ENCODE peak calls at places on chromosomes 4 and X, in seven cellular contexts. One of them, this sample, is unnamed.

GRCh38 chr4:51885371-51885770 is 42.4 kb downstream of the DCUN1D4 start:
- DNase-seq in left cardiac atrium: no peak
- DNase-seq in NCI-H774: no peak
- DNase-seq in cardiac muscle cell: peak; percentile 44
- DNase-seq in glutamatergic neuron: no peak
- DNase-seq in DMS 273 treated with DMSO at 0.1 percent for 48 hours: peak; percentile 0
- DNase-seq in astrocyte of the spinal cord: peak; percentile 28
- DNase-seq in this sample: no peak

GRCh38 chrX:2316534-2316933 is 184.2 kb downstream of the DHRSX start:
- DNase-seq in left cardiac atrium: no peak
- DNase-seq in NCI-H774: no peak
- DNase-seq in cardiac muscle cell: no peak
- DNase-seq in glutamatergic neuron: no peak
- DNase-seq in DMS 273 treated with DMSO at 0.1 percent for 48 hours: no peak
- DNase-seq in astrocyte of the spinal cord: no peak
- DNase-seq in this sample: no peak

GRCh38 chrX:72467171-72467570 is 105.5 kb downstream of the HDAC8 start:
- DNase-seq in left cardiac atrium: no peak
- DNase-seq in NCI-H774: no peak
- DNase-seq in cardiac muscle cell: no peak
- DNase-seq in glutamatergic neuron: no peak
- DNase-seq in DMS 273 treated with DMSO at 0.1 percent for 48 hours: no peak
- DNase-seq in astrocyte of the spinal cord: no peak
- DNase-seq in this sample: no peak

GRCh38 chrX:154714925-154715324 is 36.0 kb downstream of the GAB3 start:
- DNase-seq in left cardiac atrium: no peak
- DNase-seq in NCI-H774: peak; percentile 11
- DNase-seq in cardiac muscle cell: peak; percentile 67
- DNase-seq in glutamatergic neuron: peak; percentile 29
- DNase-seq in DMS 273 treated with DMSO at 0.1 percent for 48 hours: peak; percentile 25
- DNase-seq in astrocyte of the spinal cord: peak; percentile 56
- DNase-seq in this sample: peak; percentile 27

GRCh38 chr4:65007841-65008439 is 598.7 kb upstream of the TECRL start:
- DNase-seq in left cardiac atrium: no peak
- DNase-seq in NCI-H774: no peak
- DNase-seq in cardiac muscle cell: peak; percentile 42
- DNase-seq in glutamatergic neuron: no peak
- DNase-seq in DMS 273 treated with DMSO at 0.1 percent for 48 hours: no peak
- DNase-seq in astrocyte of the spinal cord: peak; percentile 66
- DNase-seq in this sample: peak; percentile 48

GRCh38 chrX:81338924-81339323 is 137.0 kb downstream of the SH3BGRL start:
- DNase-seq in left cardiac atrium: no peak
- DNase-seq in NCI-H774: no peak
- DNase-seq in cardiac muscle cell: no peak
- DNase-seq in glutamatergic neuron: no peak
- DNase-seq in DMS 273 treated with DMSO at 0.1 percent for 48 hours: no peak
- DNase-seq in astrocyte of the spinal cord: no peak
- DNase-seq in this sample: no peak

GRCh38 chrX:39017062-39017461 is 215.8 kb downstream of the MID1IP1 start:
- DNase-seq in left cardiac atrium: no peak
- DNase-seq in NCI-H774: no peak
- DNase-seq in cardiac muscle cell: no peak
- DNase-seq in glutamatergic neuron: no peak
- DNase-seq in DMS 273 treated with DMSO at 0.1 percent for 48 hours: no peak
- DNase-seq in astrocyte of the spinal cord: no peak
- DNase-seq in this sample: no peak

GRCh38 chrX:2483398-2483797 is 17.4 kb downstream of the DHRSX start:
- DNase-seq in left cardiac atrium: no peak
- DNase-seq in NCI-H774: no peak
- DNase-seq in cardiac muscle cell: no peak
- DNase-seq in glutamatergic neuron: no peak
- DNase-seq in DMS 273 treated with DMSO at 0.1 percent for 48 hours: no peak
- DNase-seq in astrocyte of the spinal cord: no peak
- DNase-seq in this sample: no peak

GRCh38 chr4:139176299-139177048 is 544 bp downstream of the ELF2 start:
- DNase-seq in left cardiac atrium: peak; percentile 89
- DNase-seq in NCI-H774: peak; percentile 34
- DNase-seq in cardiac muscle cell: peak; percentile 81
- DNase-seq in glutamatergic neuron: peak; percentile 86
- DNase-seq in DMS 273 treated with DMSO at 0.1 percent for 48 hours: no peak
- DNase-seq in astrocyte of the spinal cord: peak; percentile 85
- DNase-seq in this sample: peak; percentile 86

GRCh38 chr4:107740950-107741701 is 21.1 kb upstream of the PAPSS1 start:
- DNase-seq in left cardiac atrium: peak; percentile 65
- DNase-seq in NCI-H774: no peak
- DNase-seq in cardiac muscle cell: peak; percentile 93
- DNase-seq in glutamatergic neuron: no peak
- DNase-seq in DMS 273 treated with DMSO at 0.1 percent for 48 hours: no peak
- DNase-seq in astrocyte of the spinal cord: peak; percentile 69
- DNase-seq in this sample: peak; percentile 24

GRCh38 chrX:136146614-136147319 is 566 bp upstream of the FHL1 start:
- DNase-seq in left cardiac atrium: peak; percentile 50
- DNase-seq in NCI-H774: peak; percentile 4
- DNase-seq in cardiac muscle cell: no peak
- DNase-seq in glutamatergic neuron: peak; percentile 68
- DNase-seq in DMS 273 treated with DMSO at 0.1 percent for 48 hours: no peak
- DNase-seq in astrocyte of the spinal cord: no peak
- DNase-seq in this sample: peak; percentile 58

GRCh38 chr4:3303445-3303824 is 10.6 kb downstream of the RGS12 start:
- DNase-seq in left cardiac atrium: no peak
- DNase-seq in NCI-H774: no peak
- DNase-seq in cardiac muscle cell: no peak
- DNase-seq in glutamatergic neuron: no peak
- DNase-seq in DMS 273 treated with DMSO at 0.1 percent for 48 hours: no peak
- DNase-seq in astrocyte of the spinal cord: no peak
- DNase-seq in this sample: no peak

GRCh38 chr4:165288639-165289428 is 38.6 kb upstream of the MSMO1 start:
- DNase-seq in left cardiac atrium: no peak
- DNase-seq in NCI-H774: no peak
- DNase-seq in cardiac muscle cell: peak; percentile 86
- DNase-seq in glutamatergic neuron: no peak
- DNase-seq in DMS 273 treated with DMSO at 0.1 percent for 48 hours: no peak
- DNase-seq in astrocyte of the spinal cord: peak; percentile 69
- DNase-seq in this sample: no peak

GRCh38 chrX:96684339-96685204 is at the start of gene DIAPH2:
- DNase-seq in left cardiac atrium: peak; percentile 82
- DNase-seq in NCI-H774: peak; percentile 44
- DNase-seq in cardiac muscle cell: peak; percentile 87
- DNase-seq in glutamatergic neuron: peak; percentile 72
- DNase-seq in DMS 273 treated with DMSO at 0.1 percent for 48 hours: peak; percentile 64
- DNase-seq in astrocyte of the spinal cord: peak; percentile 76
- DNase-seq in this sample: peak; percentile 8

GRCh38 chrX:65744965-65745364 is 77.5 kb downstream of the MSN start:
- DNase-seq in left cardiac atrium: no peak
- DNase-seq in NCI-H774: no peak
- DNase-seq in cardiac muscle cell: peak; percentile 81
- DNase-seq in glutamatergic neuron: no peak
- DNase-seq in DMS 273 treated with DMSO at 0.1 percent for 48 hours: no peak
- DNase-seq in astrocyte of the spinal cord: no peak
- DNase-seq in this sample: no peak

GRCh38 chr4:132015321-132015720 is 1133.8 kb upstream of the PCDH10 start:
- DNase-seq in left cardiac atrium: no peak
- DNase-seq in NCI-H774: no peak
- DNase-seq in cardiac muscle cell: no peak
- DNase-seq in glutamatergic neuron: no peak
- DNase-seq in DMS 273 treated with DMSO at 0.1 percent for 48 hours: no peak
- DNase-seq in astrocyte of the spinal cord: no peak
- DNase-seq in this sample: no peak

GRCh38 chrX:13646154-13646549 is 6.8 kb upstream of the TCEANC start:
- DNase-seq in left cardiac atrium: peak; percentile 66
- DNase-seq in NCI-H774: peak; percentile 13
- DNase-seq in cardiac muscle cell: peak; percentile 75
- DNase-seq in glutamatergic neuron: peak; percentile 61
- DNase-seq in DMS 273 treated with DMSO at 0.1 percent for 48 hours: peak; percentile 8
- DNase-seq in astrocyte of the spinal cord: peak; percentile 57
- DNase-seq in this sample: peak; percentile 62

GRCh38 chr4:152166567-152166966 is 369.3 kb downstream of the FBXW7 start:
- DNase-seq in left cardiac atrium: no peak
- DNase-seq in NCI-H774: no peak
- DNase-seq in cardiac muscle cell: peak; percentile 19
- DNase-seq in glutamatergic neuron: no peak
- DNase-seq in DMS 273 treated with DMSO at 0.1 percent for 48 hours: no peak
- DNase-seq in astrocyte of the spinal cord: no peak
- DNase-seq in this sample: no peak

GRCh38 chrX:16659326-16659725 is 9.4 kb downstream of the S100G start:
- DNase-seq in left cardiac atrium: no peak
- DNase-seq in NCI-H774: no peak
- DNase-seq in cardiac muscle cell: no peak
- DNase-seq in glutamatergic neuron: no peak
- DNase-seq in DMS 273 treated with DMSO at 0.1 percent for 48 hours: no peak
- DNase-seq in astrocyte of the spinal cord: no peak
- DNase-seq in this sample: no peak

GRCh38 chr4:159178147-159178541 is 75.3 kb downstream of the RAPGEF2 start:
- DNase-seq in left cardiac atrium: no peak
- DNase-seq in NCI-H774: no peak
- DNase-seq in cardiac muscle cell: peak; percentile 68
- DNase-seq in glutamatergic neuron: no peak
- DNase-seq in DMS 273 treated with DMSO at 0.1 percent for 48 hours: no peak
- DNase-seq in astrocyte of the spinal cord: peak; percentile 35
- DNase-seq in this sample: no peak

GRCh38 chr4:102342404-102343074 is 2.7 kb downstream of the SLC39A8 start:
- DNase-seq in left cardiac atrium: no peak
- DNase-seq in NCI-H774: no peak
- DNase-seq in cardiac muscle cell: no peak
- DNase-seq in glutamatergic neuron: no peak
- DNase-seq in DMS 273 treated with DMSO at 0.1 percent for 48 hours: no peak
- DNase-seq in astrocyte of the spinal cord: no peak
- DNase-seq in this sample: no peak

GRCh38 chrX:134669378-134670098 is 11.3 kb upstream of the PLAC1 start:
- DNase-seq in left cardiac atrium: peak; percentile 31
- DNase-seq in NCI-H774: no peak
- DNase-seq in cardiac muscle cell: peak; percentile 90
- DNase-seq in glutamatergic neuron: no peak
- DNase-seq in DMS 273 treated with DMSO at 0.1 percent for 48 hours: no peak
- DNase-seq in astrocyte of the spinal cord: peak; percentile 81
- DNase-seq in this sample: no peak

GRCh38 chr4:156771171-156771837 is 200.3 kb downstream of the PDGFC start:
- DNase-seq in left cardiac atrium: no peak
- DNase-seq in NCI-H774: peak; percentile 1
- DNase-seq in cardiac muscle cell: peak; percentile 67
- DNase-seq in glutamatergic neuron: no peak
- DNase-seq in DMS 273 treated with DMSO at 0.1 percent for 48 hours: peak; percentile 93
- DNase-seq in astrocyte of the spinal cord: peak; percentile 78
- DNase-seq in this sample: no peak

GRCh38 chr4:15851969-15852368 is 73.8 kb downstream of the CD38 start:
- DNase-seq in left cardiac atrium: no peak
- DNase-seq in NCI-H774: no peak
- DNase-seq in cardiac muscle cell: no peak
- DNase-seq in glutamatergic neuron: no peak
- DNase-seq in DMS 273 treated with DMSO at 0.1 percent for 48 hours: no peak
- DNase-seq in astrocyte of the spinal cord: no peak
- DNase-seq in this sample: no peak

GRCh38 chrX:17414839-17415238 is 39.8 kb downstream of the NHS start:
- DNase-seq in left cardiac atrium: peak; percentile 47
- DNase-seq in NCI-H774: no peak
- DNase-seq in cardiac muscle cell: no peak
- DNase-seq in glutamatergic neuron: peak; percentile 25
- DNase-seq in DMS 273 treated with DMSO at 0.1 percent for 48 hours: no peak
- DNase-seq in astrocyte of the spinal cord: no peak
- DNase-seq in this sample: peak; percentile 31

GRCh38 chr4:100995671-100996070 is 351.7 kb downstream of the PPP3CA start:
- DNase-seq in left cardiac atrium: no peak
- DNase-seq in NCI-H774: no peak
- DNase-seq in cardiac muscle cell: no peak
- DNase-seq in glutamatergic neuron: no peak
- DNase-seq in DMS 273 treated with DMSO at 0.1 percent for 48 hours: no peak
- DNase-seq in astrocyte of the spinal cord: no peak
- DNase-seq in this sample: no peak

GRCh38 chr4:57061395-57061794 is 48.8 kb downstream of the IGFBP7 start:
- DNase-seq in left cardiac atrium: no peak
- DNase-seq in NCI-H774: no peak
- DNase-seq in cardiac muscle cell: peak; percentile 73
- DNase-seq in glutamatergic neuron: no peak
- DNase-seq in DMS 273 treated with DMSO at 0.1 percent for 48 hours: no peak
- DNase-seq in astrocyte of the spinal cord: no peak
- DNase-seq in this sample: no peak

GRCh38 chrX:17295788-17296187 is 79.2 kb upstream of the NHS start:
- DNase-seq in left cardiac atrium: no peak
- DNase-seq in NCI-H774: no peak
- DNase-seq in cardiac muscle cell: no peak
- DNase-seq in glutamatergic neuron: no peak
- DNase-seq in DMS 273 treated with DMSO at 0.1 percent for 48 hours: no peak
- DNase-seq in astrocyte of the spinal cord: no peak
- DNase-seq in this sample: no peak

GRCh38 chr4:70992354-70992753 is 1.1 kb upstream of the DCK start:
- DNase-seq in left cardiac atrium: no peak
- DNase-seq in NCI-H774: peak; percentile 14
- DNase-seq in cardiac muscle cell: no peak
- DNase-seq in glutamatergic neuron: no peak
- DNase-seq in DMS 273 treated with DMSO at 0.1 percent for 48 hours: no peak
- DNase-seq in astrocyte of the spinal cord: no peak
- DNase-seq in this sample: no peak

GRCh38 chr4:188161167-188161566 is 21.9 kb downstream of the TRIML1 start:
- DNase-seq in left cardiac atrium: no peak
- DNase-seq in NCI-H774: no peak
- DNase-seq in cardiac muscle cell: no peak
- DNase-seq in glutamatergic neuron: peak; percentile 29
- DNase-seq in DMS 273 treated with DMSO at 0.1 percent for 48 hours: no peak
- DNase-seq in astrocyte of the spinal cord: no peak
- DNase-seq in this sample: no peak

GRCh38 chr4:87934973-87935372 is 40.5 kb upstream of the SPP1 start:
- DNase-seq in left cardiac atrium: no peak
- DNase-seq in NCI-H774: no peak
- DNase-seq in cardiac muscle cell: no peak
- DNase-seq in glutamatergic neuron: no peak
- DNase-seq in DMS 273 treated with DMSO at 0.1 percent for 48 hours: no peak
- DNase-seq in astrocyte of the spinal cord: no peak
- DNase-seq in this sample: no peak

GRCh38 chrX:48761674-48762471 is at the start of gene GLOD5:
- DNase-seq in left cardiac atrium: no peak
- DNase-seq in NCI-H774: peak; percentile 30
- DNase-seq in cardiac muscle cell: peak; percentile 10
- DNase-seq in glutamatergic neuron: peak; percentile 16
- DNase-seq in DMS 273 treated with DMSO at 0.1 percent for 48 hours: no peak
- DNase-seq in astrocyte of the spinal cord: no peak
- DNase-seq in this sample: peak; percentile 25

GRCh38 chr4:158496030-158496741 is 25.5 kb upstream of the RXFP1 start:
- DNase-seq in left cardiac atrium: peak; percentile 23
- DNase-seq in NCI-H774: peak; percentile 7
- DNase-seq in cardiac muscle cell: peak; percentile 20
- DNase-seq in glutamatergic neuron: peak; percentile 63
- DNase-seq in DMS 273 treated with DMSO at 0.1 percent for 48 hours: no peak
- DNase-seq in astrocyte of the spinal cord: no peak
- DNase-seq in this sample: peak; percentile 53

GRCh38 chr4:8790749-8791148 is 80.9 kb downstream of the HMX1 start:
- DNase-seq in left cardiac atrium: no peak
- DNase-seq in NCI-H774: no peak
- DNase-seq in cardiac muscle cell: no peak
- DNase-seq in glutamatergic neuron: no peak
- DNase-seq in DMS 273 treated with DMSO at 0.1 percent for 48 hours: no peak
- DNase-seq in astrocyte of the spinal cord: no peak
- DNase-seq in this sample: no peak